ENCODE peak calls at places on chromosomes 13 and 19, in seven cellular contexts. O, C, U, N, X, H and K are unnamed samples.

GRCh38 chr13:95368998-95369397 is 67.7 kb upstream of the ABCC4 start:
- DNase-seq in O (no peak), C (no peak), U (no peak), N (no peak), X (no peak), H (no peak), K (no peak)

GRCh38 chr13:108878732-108879131 is 249.3 kb downstream of the MYO16 start:
- DNase-seq in O (no peak), C (no peak), U (no peak), N (no peak), X (no peak), H (no peak), K (no peak)

GRCh38 chr19:10836478-10837325 is 690 bp upstream of the TMED1 start:
- DNase-seq in O (peak; percentile 94), C (no peak), U (peak; percentile 54), N (peak; percentile 67), X (peak; percentile 89), H (peak; percentile 83), K (no peak)

GRCh38 chr19:42396248-42396541 is 6.1 kb upstream of the CNFN start:
- DNase-seq in O (no peak), C (no peak), U (no peak), N (no peak), X (no peak), H (peak; percentile 39), K (no peak)

GRCh38 chr19:14519860-14520407 is 1.7 kb upstream of the DNAJB1 start:
- DNase-seq in O (no peak), C (no peak), U (no peak), N (no peak), X (no peak), H (no peak), K (peak; percentile 56)

GRCh38 chr13:40777166-40777956 is 6.4 kb upstream of the MRPS31 start:
- DNase-seq in O (peak; percentile 55), C (no peak), U (no peak), N (no peak), X (peak; percentile 47), H (peak; percentile 58), K (peak; percentile 41)

GRCh38 chr19:48962029-48962848 is 2.9 kb upstream of the FTL start:
- DNase-seq in O (no peak), C (no peak), U (no peak), N (no peak), X (peak; percentile 59), H (peak; percentile 43), K (no peak)

GRCh38 chr13:100491164-100491847 is 97.3 kb downstream of the GGACT start:
- DNase-seq in O (no peak), C (no peak), U (no peak), N (no peak), X (peak; percentile 38), H (no peak), K (no peak)

GRCh38 chr19:14337510-14337909 is 43.7 kb upstream of the ADGRE5 start:
- DNase-seq in O (peak; percentile 7), C (no peak), U (no peak), N (no peak), X (no peak), H (no peak), K (no peak)

GRCh38 chr19:38303517-38304351 is at the start of gene C19orf33:
- DNase-seq in O (no peak), C (no peak), U (no peak), N (no peak), X (peak; percentile 36), H (no peak), K (no peak)

GRCh38 chr19:50419022-50419579 is 363 bp downstream of the SPIB start:
- DNase-seq in O (no peak), C (no peak), U (no peak), N (no peak), X (no peak), H (no peak), K (no peak)

GRCh38 chr19:7506385-7507328 is 9.2 kb upstream of the ZNF358 start:
- DNase-seq in O (peak; percentile 83), C (no peak), U (peak; percentile 62), N (no peak), X (peak; percentile 60), H (peak; percentile 82), K (peak; percentile 40)

GRCh38 chr13:95924389-95924994 is 128.7 kb downstream of the UGGT2 start:
- DNase-seq in O (no peak), C (no peak), U (no peak), N (no peak), X (no peak), H (no peak), K (peak; percentile 74)

GRCh38 chr13:89380101-89380500 is 1708.9 kb downstream of the SLITRK5 start:
- DNase-seq in O (no peak), C (no peak), U (no peak), N (no peak), X (no peak), H (no peak), K (no peak)

GRCh38 chr19:13209797-13210775 is 59.9 kb downstream of the IER2 start:
- DNase-seq in O (no peak), C (no peak), U (no peak), N (no peak), X (no peak), H (no peak), K (no peak)

GRCh38 chr13:53054569-53054968 is 26.0 kb downstream of the OLFM4 start:
- DNase-seq in O (no peak), C (no peak), U (no peak), N (no peak), X (no peak), H (no peak), K (no peak)